ENCODE peak calls at places on chromosomes 13 and 19, in nine cellular contexts. One of them, this sample, is unnamed.

GRCh38 chr19:10748924-10749434 is 31.1 kb downstream of the DNM2 start:
- DNase-seq in right cardiac atrium: peak
- DNase-seq in GM04504: no peak
- DNase-seq in pancreas: peak
- DNase-seq in stimulated activated CD4-positive, alpha-beta T cell treated with anti-CD3 and anti-CD28 coated beads, Interleukin-15, amount 100 ng/mL, for 24 hours: no peak
- DNase-seq in Right ventricle myocardium superior: peak
- DNase-seq in CD14-positive monocyte: no peak
- DNase-seq in IMR-90: no peak
- DNase-seq in HS-5: no peak
- DNase-seq in this sample: no peak

GRCh38 chr19:402786-403185 is 6.2 kb downstream of the C2CD4C start:
- DNase-seq in stimulated activated CD4-positive, alpha-beta T cell treated with anti-CD3 and anti-CD28 coated beads, Interleukin-15, amount 100 ng/mL, for 24 hours: no peak
- DNase-seq in HS-5: no peak
- DNase-seq in Right ventricle myocardium superior: no peak
- DNase-seq in pancreas: no peak
- DNase-seq in CD14-positive monocyte: peak
- DNase-seq in right cardiac atrium: no peak
- DNase-seq in GM04504: no peak
- DNase-seq in IMR-90: no peak
- DNase-seq in this sample: no peak

GRCh38 chr13:74206061-74206561 is 71.9 kb upstream of the KLF12 start:
- DNase-seq in right cardiac atrium: no peak
- DNase-seq in Right ventricle myocardium superior: no peak
- DNase-seq in GM04504: peak
- DNase-seq in pancreas: no peak
- DNase-seq in IMR-90: peak
- DNase-seq in HS-5: no peak
- DNase-seq in stimulated activated CD4-positive, alpha-beta T cell treated with anti-CD3 and anti-CD28 coated beads, Interleukin-15, amount 100 ng/mL, for 24 hours: no peak
- DNase-seq in CD14-positive monocyte: no peak
- DNase-seq in this sample: peak

GRCh38 chr13:79457948-79458347 is 23.0 kb upstream of the NDFIP2 start:
- DNase-seq in GM04504: no peak
- DNase-seq in HS-5: no peak
- DNase-seq in stimulated activated CD4-positive, alpha-beta T cell treated with anti-CD3 and anti-CD28 coated beads, Interleukin-15, amount 100 ng/mL, for 24 hours: peak
- DNase-seq in IMR-90: peak
- DNase-seq in pancreas: no peak
- DNase-seq in right cardiac atrium: no peak
- DNase-seq in Right ventricle myocardium superior: no peak
- DNase-seq in CD14-positive monocyte: no peak
- DNase-seq in this sample: no peak

GRCh38 chr19:42080764-42081375 is 4.9 kb downstream of the ZNF574 start:
- DNase-seq in CD14-positive monocyte: no peak
- DNase-seq in HS-5: no peak
- DNase-seq in pancreas: no peak
- DNase-seq in IMR-90: no peak
- DNase-seq in stimulated activated CD4-positive, alpha-beta T cell treated with anti-CD3 and anti-CD28 coated beads, Interleukin-15, amount 100 ng/mL, for 24 hours: no peak
- DNase-seq in GM04504: no peak
- DNase-seq in Right ventricle myocardium superior: no peak
- DNase-seq in right cardiac atrium: no peak
- DNase-seq in this sample: no peak

GRCh38 chr13:34391071-34391470 is 551.0 kb upstream of the NBEA start:
- DNase-seq in GM04504: peak
- DNase-seq in right cardiac atrium: no peak
- DNase-seq in stimulated activated CD4-positive, alpha-beta T cell treated with anti-CD3 and anti-CD28 coated beads, Interleukin-15, amount 100 ng/mL, for 24 hours: no peak
- DNase-seq in CD14-positive monocyte: no peak
- DNase-seq in Right ventricle myocardium superior: no peak
- DNase-seq in HS-5: peak
- DNase-seq in pancreas: no peak
- DNase-seq in IMR-90: peak
- DNase-seq in this sample: no peak

GRCh38 chr19:18023596-18024212 is 15.7 kb downstream of the ARRDC2 start:
- DNase-seq in CD14-positive monocyte: peak
- DNase-seq in GM04504: no peak
- DNase-seq in pancreas: no peak
- DNase-seq in IMR-90: no peak
- DNase-seq in right cardiac atrium: peak
- DNase-seq in Right ventricle myocardium superior: peak
- DNase-seq in HS-5: no peak
- DNase-seq in stimulated activated CD4-positive, alpha-beta T cell treated with anti-CD3 and anti-CD28 coated beads, Interleukin-15, amount 100 ng/mL, for 24 hours: peak
- DNase-seq in this sample: no peak

GRCh38 chr13:96052655-96053002 is 572 bp downstream of the UGGT2 start:
- DNase-seq in stimulated activated CD4-positive, alpha-beta T cell treated with anti-CD3 and anti-CD28 coated beads, Interleukin-15, amount 100 ng/mL, for 24 hours: no peak
- DNase-seq in CD14-positive monocyte: no peak
- DNase-seq in pancreas: no peak
- DNase-seq in IMR-90: peak
- DNase-seq in right cardiac atrium: no peak
- DNase-seq in GM04504: peak
- DNase-seq in Right ventricle myocardium superior: no peak
- DNase-seq in HS-5: peak
- DNase-seq in this sample: peak

GRCh38 chr13:96880419-96880818 is 113.9 kb downstream of the OXGR1 start:
- DNase-seq in CD14-positive monocyte: no peak
- DNase-seq in right cardiac atrium: no peak
- DNase-seq in IMR-90: no peak
- DNase-seq in GM04504: no peak
- DNase-seq in HS-5: no peak
- DNase-seq in pancreas: no peak
- DNase-seq in Right ventricle myocardium superior: no peak
- DNase-seq in stimulated activated CD4-positive, alpha-beta T cell treated with anti-CD3 and anti-CD28 coated beads, Interleukin-15, amount 100 ng/mL, for 24 hours: no peak
- DNase-seq in this sample: no peak

GRCh38 chr13:52405767-52406494 is at the start of gene THSD1:
- DNase-seq in stimulated activated CD4-positive, alpha-beta T cell treated with anti-CD3 and anti-CD28 coated beads, Interleukin-15, amount 100 ng/mL, for 24 hours: peak
- DNase-seq in pancreas: peak
- DNase-seq in CD14-positive monocyte: no peak
- DNase-seq in HS-5: no peak
- DNase-seq in Right ventricle myocardium superior: peak
- DNase-seq in IMR-90: peak
- DNase-seq in GM04504: peak
- DNase-seq in right cardiac atrium: peak
- DNase-seq in this sample: no peak

GRCh38 chr19:11551603-11552235 is 7.3 kb downstream of the ELOF1 start:
- DNase-seq in Right ventricle myocardium superior: no peak
- DNase-seq in CD14-positive monocyte: no peak
- DNase-seq in right cardiac atrium: no peak
- DNase-seq in IMR-90: no peak
- DNase-seq in pancreas: no peak
- DNase-seq in stimulated activated CD4-positive, alpha-beta T cell treated with anti-CD3 and anti-CD28 coated beads, Interleukin-15, amount 100 ng/mL, for 24 hours: no peak
- DNase-seq in GM04504: no peak
- DNase-seq in HS-5: no peak
- DNase-seq in this sample: no peak

GRCh38 chr13:23558675-23559536 is 11.3 kb upstream of the TNFRSF19 start:
- DNase-seq in CD14-positive monocyte: no peak
- DNase-seq in pancreas: no peak
- DNase-seq in Right ventricle myocardium superior: peak
- DNase-seq in IMR-90: peak
- DNase-seq in stimulated activated CD4-positive, alpha-beta T cell treated with anti-CD3 and anti-CD28 coated beads, Interleukin-15, amount 100 ng/mL, for 24 hours: peak
- DNase-seq in HS-5: no peak
- DNase-seq in GM04504: peak
- DNase-seq in right cardiac atrium: peak
- DNase-seq in this sample: peak

This sample was measured in AG04449.